ENCODE peak calls at places on chromosomes 7 and 10, in four cellular contexts. H, X, N and K are unnamed samples.

GRCh38 chr10:70774810-70775678 is 10.1 kb downstream of the TBATA start:
- DNase-seq in H (no peak), X (peak), N (no peak), K (no peak)

GRCh38 chr7:2639994-2640830 is 8.4 kb downstream of the TTYH3 start:
- DNase-seq in H (no peak), X (peak), N (no peak), K (no peak)

GRCh38 chr10:102998508-102998907 is 80.4 kb downstream of the CNNM2 start:
- DNase-seq in H (no peak), X (no peak), N (no peak), K (no peak)

GRCh38 chr7:103524042-103524907 is 78.3 kb upstream of the SLC26A5 start:
- DNase-seq in H (no peak), X (peak), N (no peak), K (peak)

GRCh38 chr7:110007316-110007910 is 1083.5 kb upstream of the LRRN3 start:
- DNase-seq in H (no peak), X (no peak), N (no peak), K (no peak)

GRCh38 chr10:47260505-47261111 is 39.4 kb upstream of the GDF10 start:
- DNase-seq in H (no peak), X (no peak), N (no peak), K (no peak)

GRCh38 chr10:72248477-72249151 is 25.1 kb upstream of the DDIT4 start:
- DNase-seq in H (peak), X (peak), N (peak), K (peak)

GRCh38 chr7:139358541-139359365 is 941 bp upstream of the LUC7L2 start:
- DNase-seq in H (peak), X (peak), N (peak), K (no peak)

GRCh38 chr7:131595699-131596098 is 39.3 kb upstream of the PODXL start:
- DNase-seq in H (no peak), X (no peak), N (no peak), K (no peak)

GRCh38 chr10:71945819-71946474 is 18.2 kb upstream of the CHST3 start:
- DNase-seq in H (no peak), X (no peak), N (no peak), K (no peak)